ENCODE peak calls at places on chromosome 20, in ten cellular contexts. A is left ventricle myocardium inferior; J is bronchial epithelial cell; Q is ovary; Z is tibial artery; R is lower leg skin; U is B cell; B is astrocyte; I is body of pancreas; E is CD4-positive, alpha-beta T cell. K is an unnamed sample.

GRCh38 chr20:46400828-46401477 is 5.5 kb downstream of the ELMO2 start:
- DNase-seq in U (no peak), Z (no peak), I (no peak), A (no peak), E (peak), J (peak), R (no peak), B (peak), Q (no peak), K (peak)

GRCh38 chr20:21832442-21833152 is 127.1 kb downstream of the PAX1 start:
- DNase-seq in R (no peak), A (no peak), E (no peak), Z (no peak), Q (no peak), U (no peak), J (no peak), B (no peak), I (no peak), K (no peak)

GRCh38 chr20:29408034-29408695 is 1849.3 kb upstream of the DEFB115 start:
- DNase-seq in B (no peak), Q (no peak), R (no peak), E (no peak), A (no peak), U (no peak), I (no peak), Z (no peak), J (no peak), K (no peak)

GRCh38 chr20:2210646-2211556 is 84.9 kb upstream of the TGM3 start:
- DNase-seq in R (no peak), J (peak), Z (peak), I (no peak), B (peak), U (no peak), Q (no peak), A (peak), E (no peak), K (no peak)

GRCh38 chr20:63957690-63958441 is 1.6 kb upstream of the UCKL1 start:
- DNase-seq in U (no peak), R (no peak), B (no peak), Z (no peak), I (no peak), Q (no peak), E (no peak), J (peak), A (no peak), K (peak)

GRCh38 chr20:40754372-40754943 is 65.4 kb upstream of the MAFB start:
- DNase-seq in R (no peak), E (no peak), J (no peak), Z (no peak), A (peak), I (peak), U (no peak), Q (no peak), B (no peak), K (no peak)

GRCh38 chr20:1819311-1820136 is 75.7 kb upstream of the SIRPA start:
- DNase-seq in Z (peak), I (no peak), A (no peak), Q (no peak), J (no peak), R (peak), E (no peak), B (no peak), U (no peak), K (no peak)

GRCh38 chr20:38187512-38187911 is 22.4 kb upstream of the TGM2 start:
- DNase-seq in E (no peak), R (peak), B (no peak), A (no peak), Z (peak), Q (no peak), U (no peak), I (no peak), J (peak), K (no peak)

GRCh38 chr20:25507385-25508082 is 77.8 kb downstream of the NINL start:
- DNase-seq in I (no peak), Z (no peak), A (no peak), Q (no peak), B (no peak), E (no peak), U (no peak), J (no peak), R (no peak), K (no peak)

GRCh38 chr20:41650221-41650948 is 32.2 kb upstream of the CHD6 start:
- DNase-seq in B (no peak), Q (no peak), I (peak), R (no peak), J (peak), E (no peak), U (no peak), A (no peak), Z (no peak), K (no peak)

DNA sequence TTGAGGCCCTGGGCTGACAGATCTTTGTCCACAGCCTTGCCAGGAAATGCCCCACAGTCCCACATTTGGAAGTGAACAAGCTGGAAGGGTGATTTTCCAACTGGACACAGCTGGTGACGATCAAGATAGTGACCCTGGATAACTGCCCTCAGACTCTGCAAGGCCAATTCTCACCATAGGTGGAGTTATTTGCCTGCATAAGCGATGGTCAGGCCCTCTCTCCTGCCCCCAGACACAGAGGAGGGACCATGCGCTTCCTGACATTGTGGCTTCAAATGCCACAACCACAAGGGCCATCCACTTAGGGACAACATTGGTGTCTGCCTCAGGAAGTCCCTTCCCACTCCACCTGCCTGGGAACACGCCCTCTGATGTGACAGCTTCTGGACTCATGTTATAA is 96.0 kb downstream of the JPH2 start:
- DNase-seq in I (no peak), Q (no peak), A (no peak), B (no peak), E (no peak), Z (no peak), U (no peak), J (no peak), R (peak), K (no peak)
- TF ChIP-seq CTCF in I (no peak), Q (no peak), A (no peak), B (no peak), E (no peak), Z (no peak), U (no peak), J (no peak), R (no peak), K (no peak)

DNA sequence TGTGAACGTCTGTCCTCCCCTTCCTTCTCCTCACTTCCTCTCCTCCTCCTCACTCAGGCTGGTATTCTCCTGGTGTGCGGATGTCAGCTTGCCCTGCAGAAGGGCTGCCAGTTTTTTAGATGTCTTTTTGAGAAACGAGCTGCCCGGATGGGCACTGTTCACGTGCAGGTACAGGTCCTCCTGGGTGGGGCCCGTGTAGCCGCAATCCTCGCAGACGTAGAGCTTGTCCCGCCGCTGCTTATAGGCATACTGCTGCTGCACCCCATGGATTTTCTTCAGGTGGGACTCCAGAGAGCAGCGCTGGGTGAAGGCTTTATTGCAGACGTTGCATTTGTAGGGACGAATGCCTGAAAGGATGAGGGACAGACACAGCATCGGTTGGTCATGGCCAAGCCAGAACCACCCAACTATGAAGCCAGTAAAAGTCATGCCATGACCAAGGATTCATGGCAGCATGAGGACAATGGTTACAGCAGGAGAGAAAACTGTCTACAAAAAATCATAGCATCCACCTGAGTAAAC is 33.0 kb downstream of the OVOL2 start:
- DNase-seq in I (no peak), B (no peak), R (no peak), Q (no peak), Z (no peak), J (no peak), A (no peak), E (no peak), U (no peak), K (no peak)
- TF ChIP-seq CTCF in I (no peak), B (no peak), R (no peak), Q (no peak), Z (no peak), J (no peak), A (no peak), E (no peak), U (no peak), K (no peak)

DNA sequence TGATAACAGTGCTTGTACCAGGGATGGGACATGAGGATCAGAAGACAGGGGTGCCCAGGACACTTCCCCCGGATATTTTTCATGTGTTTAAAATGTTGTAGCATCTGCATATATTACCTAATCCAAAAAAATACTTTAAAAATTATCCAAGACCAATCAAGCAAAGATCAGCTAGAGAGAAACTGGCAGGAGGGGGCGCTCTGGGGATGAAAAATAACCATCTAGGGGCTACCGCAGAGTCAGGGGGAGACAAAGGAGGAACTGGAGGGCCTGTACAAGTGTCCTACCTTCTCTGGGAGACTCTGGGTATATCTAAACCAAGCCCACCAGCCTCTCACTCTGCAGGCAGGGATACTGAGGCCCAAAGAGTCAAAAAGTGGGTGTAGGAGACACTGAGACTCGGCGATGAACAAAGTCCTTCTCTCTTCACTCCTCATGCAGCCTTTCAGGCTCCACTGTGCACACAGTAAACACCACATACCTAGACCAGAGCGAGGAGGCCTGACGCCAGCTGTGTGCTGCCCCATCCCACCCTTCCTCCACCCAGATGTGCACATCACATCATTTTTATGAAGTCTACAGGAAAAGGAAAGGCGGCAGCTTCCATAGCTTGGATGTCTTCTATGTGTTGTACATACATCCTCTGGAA is 9.8 kb downstream of the RIMS4 start:
- DNase-seq in B (no peak), I (peak), J (no peak), A (no peak), Z (no peak), E (no peak), Q (no peak), U (no peak), R (no peak), K (peak)
- TF ChIP-seq CTCF in B (no peak), I (no peak), J (no peak), A (peak), Z (no peak), E (no peak), Q (no peak), U (no peak), R (no peak), K (peak)

GRCh38 chr20:62694106-62694505 is 14.5 kb upstream of the NTSR1 start:
- DNase-seq in R (no peak), B (no peak), A (no peak), Q (no peak), I (no peak), Z (no peak), E (no peak), J (no peak), U (no peak), K (no peak)
- TF ChIP-seq CTCF in R (no peak), B (no peak), A (no peak), Q (no peak), I (no peak), Z (no peak), E (no peak), J (no peak), U (no peak), K (no peak)

GRCh38 chr20:43689165-43689564 is 22.3 kb downstream of the MYBL2 start:
- DNase-seq in A (no peak), E (no peak), I (no peak), Q (no peak), U (no peak), R (no peak), Z (no peak), J (no peak), B (no peak), K (no peak)

GRCh38 chr20:43694763-43695162 is 27.8 kb downstream of the MYBL2 start:
- DNase-seq in R (no peak), U (no peak), J (no peak), Q (no peak), A (no peak), E (no peak), B (no peak), Z (no peak), I (no peak), K (no peak)

GRCh38 chr20:43695571-43695970 is 28.7 kb downstream of the MYBL2 start:
- DNase-seq in E (no peak), A (no peak), Q (no peak), U (no peak), I (no peak), R (no peak), Z (no peak), J (no peak), B (no peak), K (no peak)

GRCh38 chr20:43690943-43691598 is 24.2 kb downstream of the MYBL2 start:
- DNase-seq in R (no peak), E (no peak), J (no peak), Z (no peak), I (peak), Q (no peak), A (no peak), B (no peak), U (no peak), K (no peak)

GRCh38 chr20:43691928-43692524 is 25.1 kb downstream of the MYBL2 start:
- DNase-seq in R (no peak), A (no peak), E (peak), Z (no peak), U (peak), Q (no peak), B (no peak), J (peak), I (peak), K (peak)
- TF ChIP-seq CTCF in R (no peak), A (peak), E (peak), Z (peak), U (peak), Q (no peak), B (peak), J (peak), I (no peak), K (peak)